ENCODE peak calls at places on chromosomes 2 and 18, in five cellular contexts. One of them, this sample, is unnamed.

GRCh38 chr2:26068602-26069298 is 34.9 kb downstream of the RAB10 start:
- DNase-seq in lung: no peak
- DNase-seq in CD8-positive, alpha-beta T cell: no peak
- DNase-seq in RWPE1: peak
- DNase-seq in heart right ventricle: no peak
- DNase-seq in this sample: peak

GRCh38 chr2:73877071-73877802 is 15.6 kb upstream of the ACTG2 start:
- DNase-seq in lung: no peak
- DNase-seq in CD8-positive, alpha-beta T cell: no peak
- DNase-seq in heart right ventricle: no peak
- DNase-seq in RWPE1: no peak
- DNase-seq in this sample: no peak

GRCh38 chr2:178234648-178235047 is 40.3 kb downstream of the OSBPL6 start:
- DNase-seq in CD8-positive, alpha-beta T cell: no peak
- DNase-seq in RWPE1: peak
- DNase-seq in lung: no peak
- DNase-seq in heart right ventricle: no peak
- DNase-seq in this sample: peak

GRCh38 chr2:162748566-162749215 is 89.9 kb downstream of the KCNH7 start:
- DNase-seq in lung: no peak
- DNase-seq in RWPE1: no peak
- DNase-seq in CD8-positive, alpha-beta T cell: no peak
- DNase-seq in heart right ventricle: no peak
- DNase-seq in this sample: no peak

GRCh38 chr18:22591231-22591630 is 173.5 kb upstream of the CTAGE1 start:
- DNase-seq in heart right ventricle: no peak
- DNase-seq in CD8-positive, alpha-beta T cell: no peak
- DNase-seq in RWPE1: peak
- DNase-seq in lung: no peak
- DNase-seq in this sample: peak

GRCh38 chr2:199463000-199463692 is 5.4 kb upstream of the SATB2 start:
- DNase-seq in CD8-positive, alpha-beta T cell: no peak
- DNase-seq in lung: peak
- DNase-seq in heart right ventricle: peak
- DNase-seq in RWPE1: peak
- DNase-seq in this sample: no peak

GRCh38 chr2:29024882-29025430 is 43.9 kb downstream of the TOGARAM2 start:
- DNase-seq in RWPE1: no peak
- DNase-seq in CD8-positive, alpha-beta T cell: no peak
- DNase-seq in heart right ventricle: no peak
- DNase-seq in lung: no peak
- DNase-seq in this sample: no peak

GRCh38 chr2:85593023-85593422 is 2.5 kb upstream of the RNF181 start:
- DNase-seq in lung: no peak
- DNase-seq in CD8-positive, alpha-beta T cell: no peak
- DNase-seq in RWPE1: no peak
- DNase-seq in heart right ventricle: no peak
- DNase-seq in this sample: no peak

GRCh38 chr18:28791101-28791500 is 614.2 kb upstream of the CDH2 start:
- DNase-seq in lung: no peak
- DNase-seq in heart right ventricle: no peak
- DNase-seq in CD8-positive, alpha-beta T cell: no peak
- DNase-seq in RWPE1: no peak
- DNase-seq in this sample: no peak

GRCh38 chr2:70340921-70341765 is 39.3 kb upstream of the FAM136A start:
- DNase-seq in heart right ventricle: no peak
- DNase-seq in CD8-positive, alpha-beta T cell: no peak
- DNase-seq in RWPE1: peak
- DNase-seq in lung: peak
- DNase-seq in this sample: no peak

GRCh38 chr2:232434563-232435374 is 21.2 kb upstream of the ALPI start:
- DNase-seq in RWPE1: no peak
- DNase-seq in lung: no peak
- DNase-seq in CD8-positive, alpha-beta T cell: no peak
- DNase-seq in heart right ventricle: no peak
- DNase-seq in this sample: no peak

GRCh38 chr2:71672011-71672639 is 218.8 kb downstream of the DYSF start:
- DNase-seq in heart right ventricle: no peak
- DNase-seq in lung: peak
- DNase-seq in RWPE1: no peak
- DNase-seq in CD8-positive, alpha-beta T cell: no peak
- DNase-seq in this sample: no peak

GRCh38 chr2:33509908-33510588 is 33.6 kb downstream of the RASGRP3 start:
- DNase-seq in RWPE1: no peak
- DNase-seq in CD8-positive, alpha-beta T cell: no peak
- DNase-seq in heart right ventricle: no peak
- DNase-seq in lung: no peak
- DNase-seq in this sample: no peak

GRCh38 chr2:128535928-128536327 is 217.3 kb upstream of the HS6ST1 start:
- DNase-seq in CD8-positive, alpha-beta T cell: no peak
- DNase-seq in RWPE1: peak
- DNase-seq in lung: no peak
- DNase-seq in heart right ventricle: no peak
- DNase-seq in this sample: no peak

GRCh38 chr2:172038604-172039003 is 38.9 kb downstream of the METAP1D start:
- DNase-seq in RWPE1: peak
- DNase-seq in lung: no peak
- DNase-seq in CD8-positive, alpha-beta T cell: no peak
- DNase-seq in heart right ventricle: no peak
- DNase-seq in this sample: peak

GRCh38 chr18:3597159-3597977 is 147.4 kb downstream of the TGIF1 start:
- DNase-seq in lung: no peak
- DNase-seq in RWPE1: no peak
- DNase-seq in CD8-positive, alpha-beta T cell: no peak
- DNase-seq in heart right ventricle: no peak
- DNase-seq in this sample: no peak

GRCh38 chr2:201977651-201978050 is 56.0 kb upstream of the FZD7 start:
- DNase-seq in RWPE1: peak
- DNase-seq in lung: no peak
- DNase-seq in heart right ventricle: no peak
- DNase-seq in CD8-positive, alpha-beta T cell: no peak
- DNase-seq in this sample: peak

GRCh38 chr18:21741511-21742322 is 1.1 kb downstream of the MIB1 start:
- DNase-seq in CD8-positive, alpha-beta T cell: no peak
- DNase-seq in lung: no peak
- DNase-seq in RWPE1: no peak
- DNase-seq in heart right ventricle: peak
- DNase-seq in this sample: no peak

GRCh38 chr18:60145776-60146175 is 226.8 kb downstream of the MC4R start:
- DNase-seq in heart right ventricle: no peak
- DNase-seq in RWPE1: no peak
- DNase-seq in lung: no peak
- DNase-seq in CD8-positive, alpha-beta T cell: no peak
- DNase-seq in this sample: no peak

GRCh38 chr18:75635096-75635495 is 207.6 kb upstream of the SMIM21 start:
- DNase-seq in heart right ventricle: no peak
- DNase-seq in lung: no peak
- DNase-seq in CD8-positive, alpha-beta T cell: no peak
- DNase-seq in RWPE1: no peak
- DNase-seq in this sample: no peak

GRCh38 chr2:92073036-92073814 is 2798.0 kb upstream of the TEKT4 start:
- DNase-seq in CD8-positive, alpha-beta T cell: no peak
- DNase-seq in heart right ventricle: no peak
- DNase-seq in lung: no peak
- DNase-seq in RWPE1: no peak
- DNase-seq in this sample: no peak